ENCODE peak calls at places on chromosomes 7 and 10, in five cellular contexts. V, B, X, K and W are unnamed samples.
A peak's percentile ranks its signal among the peaks of the same experiment; 100 is the strongest.

GRCh38 chr7:55066479-55066878 is 47.7 kb downstream of the EGFR start:
- DNase-seq in V (no peak), B (no peak), X (no peak), K (peak; percentile 50), W (peak; percentile 64)

GRCh38 chr10:11397077-11397476 is 214.4 kb downstream of the USP6NL start:
- DNase-seq in V (no peak), B (no peak), X (no peak), K (no peak), W (no peak)

GRCh38 chr7:45653209-45653907 is 79.2 kb downstream of the ADCY1 start:
- DNase-seq in V (no peak), B (no peak), X (no peak), K (no peak), W (no peak)

GRCh38 chr7:134667899-134668298 is 21.2 kb downstream of the BPGM start:
- DNase-seq in V (no peak), B (no peak), X (no peak), K (no peak), W (no peak)

GRCh38 chr7:66769833-66770512 is 29.4 kb downstream of the RABGEF1 start:
- DNase-seq in V (no peak), B (no peak), X (no peak), K (no peak), W (no peak)

GRCh38 chr10:72612203-72612826 is 13.6 kb downstream of the MICU1 start:
- DNase-seq in V (no peak), B (no peak), X (no peak), K (no peak), W (no peak)

GRCh38 chr7:5695037-5695708 is 86.3 kb downstream of the RNF216 start:
- DNase-seq in V (no peak), B (no peak), X (peak; percentile 94), K (no peak), W (no peak)

GRCh38 chr7:30074422-30075030 is 46.3 kb downstream of the PLEKHA8 start:
- DNase-seq in V (peak; percentile 29), B (no peak), X (no peak), K (peak; percentile 30), W (no peak)

DNA sequence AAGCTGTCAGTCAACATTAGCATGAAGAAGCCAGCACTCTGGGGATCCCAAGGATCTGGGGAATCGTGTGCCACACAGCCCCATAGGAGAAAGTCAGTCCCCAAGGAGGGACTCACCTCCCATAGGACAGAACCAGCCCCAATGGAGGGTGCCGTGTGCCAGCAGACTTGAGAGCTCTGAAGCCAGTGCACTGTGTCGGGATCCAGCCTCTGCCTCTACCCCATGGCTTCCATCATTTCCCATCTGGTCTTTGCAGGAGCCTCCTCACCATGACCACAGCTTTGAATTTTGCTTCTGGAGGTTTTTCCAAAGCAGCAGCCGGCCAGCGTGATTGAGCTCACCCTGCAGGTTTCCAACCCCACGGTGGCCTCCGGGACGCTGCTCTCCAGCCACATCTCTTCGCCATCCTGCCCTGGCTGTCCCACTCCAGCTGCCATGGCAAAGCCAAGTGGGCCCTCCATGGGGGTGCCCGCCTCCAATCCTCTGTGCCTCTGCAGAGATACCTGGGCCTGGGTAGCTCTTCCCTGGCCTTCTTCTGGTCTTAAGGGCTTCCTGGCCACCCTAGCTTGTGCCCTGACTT is 171.9 kb upstream of the SHH start:
- DNase-seq in V (no peak), B (no peak), X (no peak), K (no peak), W (no peak)
- TF ChIP-seq CHD2 in V (no peak), B (no peak), X (no peak), K (no peak), W (no peak)

DNA sequence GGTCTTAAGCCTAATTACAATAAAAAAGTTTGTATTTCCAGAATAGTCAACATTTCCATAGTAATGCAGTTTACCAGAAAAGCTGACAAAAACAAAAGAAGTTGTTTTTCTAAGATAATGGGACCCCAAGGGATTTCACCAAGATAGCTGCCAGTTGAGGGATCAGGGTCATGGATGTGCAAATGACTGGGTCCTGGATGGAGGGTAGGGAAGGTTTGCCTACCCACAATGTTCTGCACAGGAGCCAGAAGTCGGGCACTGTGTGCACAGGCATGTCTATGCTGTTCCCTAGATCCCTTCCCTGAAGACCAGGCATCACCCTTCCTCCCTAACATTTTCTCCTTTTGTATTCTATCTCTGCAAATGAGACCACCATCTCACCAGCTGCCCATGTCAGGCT is 94.1 kb upstream of the FAM133B start:
- DNase-seq in V (no peak), B (no peak), X (no peak), K (no peak), W (no peak)
- TF ChIP-seq HDAC2 in V (no peak), B (no peak), X (no peak), K (no peak), W (no peak)

GRCh38 chr7:110157631-110158362 is 933.1 kb upstream of the LRRN3 start:
- DNase-seq in V (no peak), B (no peak), X (no peak), K (no peak), W (no peak)
- TF ChIP-seq CHD2 in V (no peak), B (no peak), X (no peak), K (no peak), W (no peak)

DNA sequence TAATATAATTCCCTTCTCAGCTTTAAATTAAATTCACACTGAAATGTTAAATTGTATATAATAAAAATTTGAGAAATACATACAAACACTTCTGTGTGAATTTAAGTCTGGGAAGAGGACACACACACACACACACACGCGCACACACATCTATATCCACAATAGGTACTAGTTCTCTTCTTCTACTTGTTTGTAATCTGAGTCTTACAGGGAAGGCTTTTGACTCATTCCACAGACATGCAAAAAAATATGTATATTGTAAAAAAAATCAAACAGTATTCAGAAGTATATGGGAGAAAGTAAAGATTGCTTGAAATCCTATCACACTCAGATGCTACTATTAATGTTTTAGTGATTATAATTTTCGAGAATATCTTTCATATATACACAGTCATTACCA is 276.2 kb downstream of the MDFIC start:
- DNase-seq in V (no peak), B (no peak), X (no peak), K (no peak), W (no peak)
- TF ChIP-seq HDAC2 in V (no peak), B (no peak), X (no peak), K (no peak), W (no peak)

GRCh38 chr10:71216363-71216695 is 4.0 kb downstream of the UNC5B start:
- DNase-seq in V (no peak), B (no peak), X (no peak), K (no peak), W (no peak)
- TF ChIP-seq CHD2 in V (no peak), B (no peak), X (no peak), K (no peak), W (no peak)

DNA sequence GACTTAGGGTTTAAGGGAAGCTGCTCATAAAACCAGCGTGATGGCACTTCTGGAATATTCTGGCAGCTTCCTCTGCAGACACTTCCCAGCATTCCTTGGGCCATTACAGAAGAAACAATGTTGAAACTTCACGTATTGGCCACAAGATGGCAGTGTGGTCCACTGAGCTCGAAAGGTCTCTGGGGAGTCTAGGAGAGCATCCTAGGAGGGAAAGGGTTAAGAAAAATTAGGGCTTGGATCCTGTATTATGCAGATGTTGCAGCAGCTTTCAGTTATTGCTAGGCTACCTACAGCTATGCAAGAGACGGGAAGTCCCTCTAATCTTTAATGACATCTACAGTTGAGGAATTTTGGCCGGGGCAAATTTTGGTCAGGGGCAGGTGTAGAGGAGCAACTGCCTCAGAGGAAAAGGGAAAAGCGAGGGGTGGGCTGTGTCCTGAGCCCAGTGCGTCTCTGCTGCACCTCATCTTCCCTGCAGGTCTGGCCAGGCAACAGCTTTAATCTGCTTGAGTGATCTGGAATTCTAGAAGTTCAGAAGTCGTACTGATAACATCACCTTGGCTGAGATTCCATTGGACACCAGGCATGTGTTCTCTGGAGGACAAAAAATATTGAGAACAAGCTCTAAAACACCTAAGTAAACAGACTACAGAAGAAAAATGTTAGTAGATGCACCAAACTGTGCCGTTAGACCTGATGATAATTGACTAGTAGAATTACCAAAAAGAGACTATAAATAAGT is 220.8 kb upstream of the PRSS58 start:
- DNase-seq in V (peak; percentile 66), B (no peak), X (no peak), K (peak; percentile 17), W (peak; percentile 61)
- TF ChIP-seq HDAC2 in V (no peak), B (no peak), X (no peak), K (no peak), W (no peak)